ENCODE peak calls at places on chromosome 15, in eight cellular contexts. One of them, this sample, is unnamed.
A peak's percentile ranks its signal among the peaks of the same experiment; 100 is the strongest.

GRCh38 chr15:68097029-68097428 is 42.9 kb downstream of the PIAS1 start:
- DNase-seq in H9: no peak
- DNase-seq in CD4-positive, alpha-beta T cell: no peak
- DNase-seq in CD8-positive, alpha-beta memory T cell: no peak
- DNase-seq in stomach: no peak
- DNase-seq in thoracic aorta: no peak
- DNase-seq in tibial artery: no peak
- DNase-seq in pancreas: no peak
- DNase-seq in this sample: no peak

GRCh38 chr15:40282144-40282869 is 557 bp downstream of the ANKRD63 start:
- DNase-seq in H9: peak; percentile 74
- DNase-seq in CD4-positive, alpha-beta T cell: peak; percentile 42
- DNase-seq in CD8-positive, alpha-beta memory T cell: peak; percentile 53
- DNase-seq in stomach: peak; percentile 56
- DNase-seq in thoracic aorta: no peak
- DNase-seq in tibial artery: no peak
- DNase-seq in pancreas: peak; percentile 66
- DNase-seq in this sample: no peak

GRCh38 chr15:75761446-75762356 is 49.1 kb upstream of the CSPG4 start:
- DNase-seq in H9: no peak
- DNase-seq in CD4-positive, alpha-beta T cell: no peak
- DNase-seq in CD8-positive, alpha-beta memory T cell: no peak
- DNase-seq in stomach: no peak
- DNase-seq in thoracic aorta: no peak
- DNase-seq in tibial artery: no peak
- DNase-seq in pancreas: no peak
- DNase-seq in this sample: no peak

GRCh38 chr15:100807028-100807427 is 72.6 kb upstream of the ALDH1A3 start:
- DNase-seq in H9: no peak
- DNase-seq in CD4-positive, alpha-beta T cell: no peak
- DNase-seq in CD8-positive, alpha-beta memory T cell: no peak
- DNase-seq in stomach: no peak
- DNase-seq in thoracic aorta: no peak
- DNase-seq in tibial artery: no peak
- DNase-seq in pancreas: no peak
- DNase-seq in this sample: no peak

GRCh38 chr15:66072616-66073361 is 180.8 kb downstream of the MEGF11 start:
- DNase-seq in H9: peak; percentile 41
- DNase-seq in CD4-positive, alpha-beta T cell: no peak
- DNase-seq in CD8-positive, alpha-beta memory T cell: no peak
- DNase-seq in stomach: no peak
- DNase-seq in thoracic aorta: no peak
- DNase-seq in tibial artery: no peak
- DNase-seq in pancreas: no peak
- DNase-seq in this sample: no peak

GRCh38 chr15:94584833-94585244 is 353.5 kb downstream of the MCTP2 start:
- DNase-seq in H9: no peak
- DNase-seq in CD4-positive, alpha-beta T cell: peak; percentile 3
- DNase-seq in CD8-positive, alpha-beta memory T cell: peak; percentile 49
- DNase-seq in stomach: no peak
- DNase-seq in thoracic aorta: no peak
- DNase-seq in tibial artery: no peak
- DNase-seq in pancreas: no peak
- DNase-seq in this sample: peak; percentile 18

GRCh38 chr15:91338763-91339162 is 238.7 kb downstream of the SV2B start:
- DNase-seq in H9: peak; percentile 41
- DNase-seq in CD4-positive, alpha-beta T cell: no peak
- DNase-seq in CD8-positive, alpha-beta memory T cell: no peak
- DNase-seq in stomach: no peak
- DNase-seq in thoracic aorta: no peak
- DNase-seq in tibial artery: no peak
- DNase-seq in pancreas: no peak
- DNase-seq in this sample: no peak

GRCh38 chr15:92101706-92102434 is 248.4 kb downstream of the SLCO3A1 start:
- DNase-seq in H9: no peak
- DNase-seq in CD4-positive, alpha-beta T cell: no peak
- DNase-seq in CD8-positive, alpha-beta memory T cell: no peak
- DNase-seq in stomach: no peak
- DNase-seq in thoracic aorta: no peak
- DNase-seq in tibial artery: no peak
- DNase-seq in pancreas: no peak
- DNase-seq in this sample: no peak

GRCh38 chr15:40893733-40894688 is at the start of gene VPS18:
- DNase-seq in H9: peak; percentile 98
- DNase-seq in CD4-positive, alpha-beta T cell: peak; percentile 99
- DNase-seq in CD8-positive, alpha-beta memory T cell: peak; percentile 97
- DNase-seq in stomach: peak; percentile 100
- DNase-seq in thoracic aorta: peak; percentile 93
- DNase-seq in tibial artery: peak; percentile 98
- DNase-seq in pancreas: peak; percentile 98
- DNase-seq in this sample: peak; percentile 100

DNA sequence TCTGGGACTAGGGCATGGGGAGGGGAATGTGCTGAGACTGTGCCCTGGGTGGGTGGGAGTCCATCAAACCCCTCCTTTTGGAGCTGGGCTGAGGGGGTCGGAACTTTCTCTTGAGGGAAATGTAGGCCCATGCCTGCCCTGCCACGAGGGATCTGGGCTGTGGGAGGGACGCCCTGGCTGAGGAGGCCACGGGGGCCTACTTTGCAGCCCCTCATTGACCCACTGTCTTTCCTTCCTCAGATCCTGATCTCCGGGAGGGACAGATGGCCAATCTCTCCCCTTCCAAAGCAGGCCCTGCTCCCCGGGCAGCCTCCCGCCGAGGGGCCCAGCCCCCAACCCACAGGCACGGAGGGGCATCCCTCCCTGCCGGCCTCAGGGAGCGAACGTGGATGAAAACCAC is 25.3 kb downstream of the LOXL1 start:
- DNase-seq in H9: no peak
- DNase-seq in CD4-positive, alpha-beta T cell: no peak
- DNase-seq in CD8-positive, alpha-beta memory T cell: no peak
- DNase-seq in stomach: no peak
- DNase-seq in thoracic aorta: no peak
- DNase-seq in tibial artery: no peak
- DNase-seq in pancreas: no peak
- DNase-seq in this sample: no peak
- H3K27ac ChIP-seq in H9: no peak overlapping the region
- H3K27ac ChIP-seq in CD4-positive, alpha-beta T cell: no peak overlapping the region
- H3K27ac ChIP-seq in CD8-positive, alpha-beta memory T cell: no peak overlapping the region
- H3K27ac ChIP-seq in stomach: peak overlapping the region; percentile 85
- H3K27ac ChIP-seq in thoracic aorta: peak overlapping the region; percentile 99
- H3K27ac ChIP-seq in tibial artery: peak overlapping the region; percentile 95
- H3K27ac ChIP-seq in pancreas: peak overlapping the region; percentile 80
- H3K27ac ChIP-seq in this sample: peak overlapping the region; percentile 92

GRCh38 chr15:69491051-69491505 is 38.5 kb downstream of the RPLP1 start:
- DNase-seq in H9: no peak
- DNase-seq in CD4-positive, alpha-beta T cell: no peak
- DNase-seq in CD8-positive, alpha-beta memory T cell: no peak
- DNase-seq in stomach: no peak
- DNase-seq in thoracic aorta: no peak
- DNase-seq in tibial artery: peak; percentile 82
- DNase-seq in pancreas: no peak
- DNase-seq in this sample: peak; percentile 26
- H3K27ac ChIP-seq in H9: no peak overlapping the region
- H3K27ac ChIP-seq in CD4-positive, alpha-beta T cell: no peak overlapping the region
- H3K27ac ChIP-seq in CD8-positive, alpha-beta memory T cell: no peak overlapping the region
- H3K27ac ChIP-seq in stomach: no peak overlapping the region
- H3K27ac ChIP-seq in thoracic aorta: no peak overlapping the region
- H3K27ac ChIP-seq in tibial artery: no peak overlapping the region
- H3K27ac ChIP-seq in pancreas: no peak overlapping the region
- H3K27ac ChIP-seq in this sample: peak overlapping the region; percentile 81

GRCh38 chr15:80698636-80699035 is 3.5 kb downstream of the ABHD17C start:
- DNase-seq in H9: no peak
- DNase-seq in CD4-positive, alpha-beta T cell: no peak
- DNase-seq in CD8-positive, alpha-beta memory T cell: no peak
- DNase-seq in stomach: no peak
- DNase-seq in thoracic aorta: no peak
- DNase-seq in tibial artery: no peak
- DNase-seq in pancreas: no peak
- DNase-seq in this sample: no peak

GRCh38 chr15:80695099-80695910 is at the start of gene ABHD17C:
- DNase-seq in H9: peak; percentile 58
- DNase-seq in CD4-positive, alpha-beta T cell: peak; percentile 34
- DNase-seq in CD8-positive, alpha-beta memory T cell: peak; percentile 16
- DNase-seq in stomach: peak; percentile 76
- DNase-seq in thoracic aorta: no peak
- DNase-seq in tibial artery: peak; percentile 46
- DNase-seq in pancreas: peak; percentile 77
- DNase-seq in this sample: peak; percentile 26

GRCh38 chr15:80695911-80696651 is 971 bp downstream of the ABHD17C start:
- DNase-seq in H9: no peak
- DNase-seq in CD4-positive, alpha-beta T cell: peak; percentile 10
- DNase-seq in CD8-positive, alpha-beta memory T cell: peak; percentile 1
- DNase-seq in stomach: peak; percentile 69
- DNase-seq in thoracic aorta: no peak
- DNase-seq in tibial artery: no peak
- DNase-seq in pancreas: peak; percentile 36
- DNase-seq in this sample: peak; percentile 28

GRCh38 chr15:80694624-80695098 is 449 bp upstream of the ABHD17C start:
- DNase-seq in H9: peak; percentile 39
- DNase-seq in CD4-positive, alpha-beta T cell: no peak
- DNase-seq in CD8-positive, alpha-beta memory T cell: no peak
- DNase-seq in stomach: no peak
- DNase-seq in thoracic aorta: no peak
- DNase-seq in tibial artery: no peak
- DNase-seq in pancreas: peak; percentile 50
- DNase-seq in this sample: peak; percentile 19

DNA sequence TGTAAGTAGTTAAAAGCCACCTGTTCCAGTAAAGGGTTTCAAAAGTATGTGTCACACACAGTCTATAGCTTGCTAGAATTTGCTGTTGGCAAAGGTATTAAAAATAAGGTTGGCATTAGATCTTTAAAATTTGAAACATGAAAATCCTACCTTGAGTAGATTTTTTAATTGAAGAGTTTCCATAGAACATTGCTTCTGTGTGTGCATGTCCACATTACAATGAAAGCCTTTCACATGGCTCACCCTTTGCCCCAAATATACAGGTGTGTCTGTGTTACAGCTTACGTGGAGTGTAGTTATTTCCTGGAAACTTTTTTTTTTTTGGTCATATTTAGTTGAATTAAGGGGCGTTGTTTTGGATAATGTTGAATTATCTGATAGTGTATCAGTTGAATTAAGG is 2.2 kb downstream of the ABHD17C start:
- DNase-seq in H9: no peak
- DNase-seq in CD4-positive, alpha-beta T cell: no peak
- DNase-seq in CD8-positive, alpha-beta memory T cell: no peak
- DNase-seq in stomach: no peak
- DNase-seq in thoracic aorta: no peak
- DNase-seq in tibial artery: no peak
- DNase-seq in pancreas: no peak
- DNase-seq in this sample: no peak
- H3K27ac ChIP-seq in H9: no peak overlapping the region
- H3K27ac ChIP-seq in CD4-positive, alpha-beta T cell: no peak overlapping the region
- H3K27ac ChIP-seq in CD8-positive, alpha-beta memory T cell: no peak overlapping the region
- H3K27ac ChIP-seq in stomach: peak overlapping the region; percentile 81
- H3K27ac ChIP-seq in thoracic aorta: no peak overlapping the region
- H3K27ac ChIP-seq in tibial artery: no peak overlapping the region
- H3K27ac ChIP-seq in pancreas: no peak overlapping the region
- H3K27ac ChIP-seq in this sample: no peak overlapping the region

GRCh38 chr15:85725564-85725963 is 69.2 kb downstream of the KLHL25 start:
- DNase-seq in H9: no peak
- DNase-seq in CD4-positive, alpha-beta T cell: no peak
- DNase-seq in CD8-positive, alpha-beta memory T cell: no peak
- DNase-seq in stomach: no peak
- DNase-seq in thoracic aorta: no peak
- DNase-seq in tibial artery: no peak
- DNase-seq in pancreas: no peak
- DNase-seq in this sample: no peak
- H3K27ac ChIP-seq in H9: no peak overlapping the region
- H3K27ac ChIP-seq in CD4-positive, alpha-beta T cell: no peak overlapping the region
- H3K27ac ChIP-seq in CD8-positive, alpha-beta memory T cell: no peak overlapping the region
- H3K27ac ChIP-seq in stomach: peak overlapping the region; percentile 68
- H3K27ac ChIP-seq in thoracic aorta: peak overlapping the region; percentile 74
- H3K27ac ChIP-seq in tibial artery: peak overlapping the region; percentile 84
- H3K27ac ChIP-seq in pancreas: no peak overlapping the region
- H3K27ac ChIP-seq in this sample: peak overlapping the region; percentile 98

DNA sequence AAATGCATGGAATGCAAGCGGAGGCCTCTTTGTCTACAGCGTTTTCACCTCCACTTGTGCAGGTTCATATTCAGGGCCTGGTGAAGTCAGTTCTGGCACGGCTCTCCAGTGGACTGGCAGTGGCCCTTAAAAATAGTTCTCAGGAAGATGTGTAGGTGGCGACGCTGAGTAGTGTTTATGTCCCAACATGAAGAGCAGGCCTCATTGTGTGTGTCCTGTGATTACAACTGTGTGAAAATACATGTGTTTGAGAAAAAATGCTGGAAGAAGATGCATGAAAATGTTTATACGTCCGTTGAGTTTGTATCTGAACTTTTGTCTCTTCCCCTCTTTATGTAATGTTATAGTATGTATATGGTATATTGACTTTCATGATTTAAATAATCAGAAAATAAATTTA is 7.2 kb downstream of the LIPC start:
- DNase-seq in H9: peak; percentile 44
- DNase-seq in CD4-positive, alpha-beta T cell: no peak
- DNase-seq in CD8-positive, alpha-beta memory T cell: no peak
- DNase-seq in stomach: no peak
- DNase-seq in thoracic aorta: no peak
- DNase-seq in tibial artery: peak; percentile 34
- DNase-seq in pancreas: no peak
- DNase-seq in this sample: no peak
- H3K27ac ChIP-seq in H9: no peak overlapping the region
- H3K27ac ChIP-seq in CD4-positive, alpha-beta T cell: no peak overlapping the region
- H3K27ac ChIP-seq in CD8-positive, alpha-beta memory T cell: no peak overlapping the region
- H3K27ac ChIP-seq in stomach: peak overlapping the region; percentile 79
- H3K27ac ChIP-seq in thoracic aorta: no peak overlapping the region
- H3K27ac ChIP-seq in tibial artery: no peak overlapping the region
- H3K27ac ChIP-seq in pancreas: peak overlapping the region; percentile 93
- H3K27ac ChIP-seq in this sample: no peak overlapping the region

DNA sequence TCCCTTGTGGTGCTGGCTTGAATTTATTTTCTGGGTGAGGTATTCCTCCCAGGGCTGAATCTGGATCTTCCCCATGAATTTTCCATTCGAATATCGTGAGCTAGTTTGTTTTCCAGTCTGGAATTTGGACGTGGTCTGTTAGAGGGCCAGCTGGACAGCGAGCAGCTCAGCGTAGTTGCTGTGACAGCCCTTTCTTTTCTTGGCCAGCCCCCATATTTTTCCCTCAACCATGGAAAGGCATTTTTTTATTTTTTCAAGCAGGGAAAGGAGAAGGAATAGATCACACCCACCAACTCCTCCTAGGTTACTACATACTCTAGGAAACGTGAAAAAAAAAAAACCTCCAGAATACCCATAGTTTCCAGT is 152.0 kb downstream of the KLHL25 start:
- DNase-seq in H9: no peak
- DNase-seq in CD4-positive, alpha-beta T cell: no peak
- DNase-seq in CD8-positive, alpha-beta memory T cell: no peak
- DNase-seq in stomach: no peak
- DNase-seq in thoracic aorta: peak; percentile 44
- DNase-seq in tibial artery: peak; percentile 75
- DNase-seq in pancreas: no peak
- DNase-seq in this sample: peak; percentile 85
- H3K27ac ChIP-seq in H9: no peak overlapping the region
- H3K27ac ChIP-seq in CD4-positive, alpha-beta T cell: no peak overlapping the region
- H3K27ac ChIP-seq in CD8-positive, alpha-beta memory T cell: no peak overlapping the region
- H3K27ac ChIP-seq in stomach: peak overlapping the region; percentile 75
- H3K27ac ChIP-seq in thoracic aorta: peak overlapping the region; percentile 64
- H3K27ac ChIP-seq in tibial artery: peak overlapping the region; percentile 89
- H3K27ac ChIP-seq in pancreas: peak overlapping the region; percentile 43
- H3K27ac ChIP-seq in this sample: peak overlapping the region; percentile 97